ENCODE peak calls at places on chromosome 5, in seven cellular contexts. M, C, X, W, A, T and Y are unnamed samples.

GRCh38 chr5:172714491-172715420 is 56.2 kb downstream of the DUSP1 start:
- DNase-seq in A (peak), T (peak), W (peak), C (peak), M (peak), X (no peak), Y (peak)

GRCh38 chr5:8478308-8478707 is 609.4 kb downstream of the MTRR start:
- DNase-seq in T (no peak), C (no peak), W (no peak), M (no peak), A (no peak), X (no peak), Y (no peak)

GRCh38 chr5:23446436-23446835 is 61.0 kb upstream of the PRDM9 start:
- DNase-seq in A (no peak), C (no peak), M (no peak), T (no peak), X (no peak), W (no peak), Y (no peak)

GRCh38 chr5:73452215-73452614 is 3.6 kb upstream of the FOXD1 start:
- DNase-seq in C (no peak), A (no peak), W (no peak), M (no peak), T (no peak), X (no peak), Y (no peak)

GRCh38 chr5:174735498-174736350 is 11.3 kb downstream of the MSX2 start:
- DNase-seq in T (no peak), X (no peak), C (no peak), M (no peak), W (no peak), A (no peak), Y (no peak)

GRCh38 chr5:172114875-172115422 is 73.1 kb downstream of the STK10 start:
- DNase-seq in W (no peak), A (peak), M (no peak), C (no peak), T (peak), X (no peak), Y (peak)

GRCh38 chr5:65209341-65209740 is 272.4 kb downstream of the ADAMTS6 start:
- DNase-seq in A (no peak), M (peak), W (no peak), C (peak), T (no peak), X (no peak), Y (no peak)

GRCh38 chr5:177175336-177175735 is 41.8 kb downstream of the NSD1 start:
- DNase-seq in X (no peak), W (no peak), T (no peak), A (no peak), C (no peak), M (no peak), Y (no peak)

GRCh38 chr5:103808464-103809106 is 246.0 kb upstream of the NUDT12 start:
- DNase-seq in T (no peak), X (peak), W (peak), M (peak), A (no peak), C (peak), Y (peak)

GRCh38 chr5:96582343-96582742 is 79.8 kb upstream of the CAST start:
- DNase-seq in W (peak), C (peak), A (no peak), X (no peak), M (peak), T (no peak), Y (no peak)

GRCh38 chr5:28234356-28234968 is 1196.1 kb upstream of the CDH9 start:
- DNase-seq in C (no peak), W (no peak), X (no peak), M (no peak), T (no peak), A (no peak), Y (no peak)

GRCh38 chr5:154701181-154701580 is 54.0 kb upstream of the LARP1 start:
- DNase-seq in X (no peak), M (no peak), T (no peak), A (no peak), C (no peak), W (no peak), Y (no peak)

GRCh38 chr5:60102961-60103683 is 209.6 kb upstream of the PDE4D start:
- DNase-seq in M (no peak), W (no peak), A (no peak), X (no peak), T (no peak), C (no peak), Y (no peak)

GRCh38 chr5:179288809-179289185 is 56.5 kb downstream of the ADAMTS2 start:
- DNase-seq in T (peak), W (no peak), C (no peak), M (no peak), X (no peak), A (no peak), Y (no peak)

GRCh38 chr5:137599479-137599878 is 100.4 kb upstream of the SPOCK1 start:
- DNase-seq in C (no peak), X (no peak), M (no peak), A (no peak), W (no peak), T (no peak), Y (no peak)

GRCh38 chr5:133704411-133704810 is 92.1 kb upstream of the FSTL4 start:
- DNase-seq in T (no peak), X (no peak), C (no peak), W (no peak), M (no peak), A (no peak), Y (no peak)

GRCh38 chr5:151094054-151094858 is 13.4 kb upstream of the TNIP1 start:
- DNase-seq in X (no peak), A (peak), C (peak), W (no peak), T (no peak), M (peak), Y (peak)

GRCh38 chr5:91256142-91256524 is 127.0 kb downstream of the ARRDC3 start:
- DNase-seq in T (no peak), A (no peak), X (no peak), M (no peak), C (no peak), W (no peak), Y (no peak)

GRCh38 chr5:151357792-151358191 is 10.4 kb upstream of the SLC36A2 start:
- DNase-seq in C (no peak), X (no peak), T (no peak), W (no peak), A (no peak), M (no peak), Y (no peak)

GRCh38 chr5:178304761-178305645 is 72.4 kb upstream of the PHYKPL start:
- DNase-seq in X (no peak), M (no peak), W (no peak), A (no peak), T (peak), C (no peak), Y (no peak)

GRCh38 chr5:171676286-171676944 is 109.2 kb upstream of the SMIM23 start:
- DNase-seq in T (peak), C (no peak), X (no peak), A (no peak), W (no peak), M (no peak), Y (no peak)

GRCh38 chr5:115920171-115920725 is 42.0 kb upstream of the LVRN start:
- DNase-seq in M (no peak), C (peak), A (no peak), W (no peak), X (no peak), T (no peak), Y (no peak)

GRCh38 chr5:117691364-117691763 is 1116.7 kb upstream of the SEMA6A start:
- DNase-seq in W (no peak), X (no peak), M (no peak), T (no peak), A (no peak), C (no peak), Y (no peak)

GRCh38 chr5:118220491-118220890 is 767.9 kb downstream of the DTWD2 start:
- DNase-seq in C (no peak), A (no peak), M (no peak), T (no peak), W (no peak), X (no peak), Y (no peak)

GRCh38 chr5:179827684-179828083 is 7.0 kb downstream of the SQSTM1 start:
- DNase-seq in C (peak), M (peak), A (peak), X (no peak), T (peak), W (no peak), Y (no peak)

GRCh38 chr5:180035532-180035931 is 36.0 kb downstream of the RNF130 start:
- DNase-seq in M (no peak), X (no peak), A (no peak), C (no peak), W (no peak), T (no peak), Y (no peak)

GRCh38 chr5:96661101-96661840 is 905 bp upstream of the CAST start:
- DNase-seq in A (peak), X (no peak), T (no peak), M (peak), C (peak), W (peak), Y (peak)

GRCh38 chr5:5134107-5134506 is 6.0 kb upstream of the ADAMTS16 start:
- DNase-seq in W (no peak), A (no peak), T (no peak), M (no peak), C (no peak), X (no peak), Y (no peak)

GRCh38 chr5:181190711-181191525 is 14.1 kb downstream of the TRIM7 start:
- DNase-seq in W (no peak), C (no peak), X (no peak), A (peak), T (peak), M (no peak), Y (no peak)